ENCODE peak calls at places on chromosomes 6 and 20, in six cellular contexts. M, N, F, I, P and O are unnamed samples.

GRCh38 chr20:48238781-48239180 is 453.5 kb upstream of the SULF2 start:
- DNase-seq in P (no peak), I (no peak), M (no peak), F (no peak), N (no peak), O (no peak)

GRCh38 chr6:150704447-150705192 is 104.9 kb downstream of the PLEKHG1 start:
- DNase-seq in I (no peak), M (no peak), N (no peak), F (no peak), P (no peak), O (no peak)

GRCh38 chr20:63309261-63310071 is 16.5 kb downstream of the COL20A1 start:
- DNase-seq in F (peak; percentile 39), P (peak; percentile 68), I (peak; percentile 50), N (peak; percentile 36), M (peak; percentile 54), O (peak; percentile 27)

GRCh38 chr6:121647905-121648304 is 212.5 kb downstream of the GJA1 start:
- DNase-seq in M (peak; percentile 74), I (no peak), N (no peak), P (no peak), F (no peak), O (peak; percentile 11)

GRCh38 chr20:1537731-1538058 is 19.8 kb downstream of the SIRPD start:
- DNase-seq in P (no peak), N (no peak), F (no peak), I (no peak), M (no peak), O (no peak)

GRCh38 chr20:62494980-62495797 is 19.4 kb upstream of the GATA5 start:
- DNase-seq in M (no peak), F (no peak), I (no peak), P (no peak), N (no peak), O (no peak)

GRCh38 chr6:108654465-108655106 is 93.9 kb downstream of the FOXO3 start:
- DNase-seq in M (peak; percentile 61), F (no peak), N (no peak), P (no peak), I (no peak), O (no peak)

GRCh38 chr6:27550692-27551091 is 77.8 kb upstream of the ZNF184 start:
- DNase-seq in F (no peak), P (no peak), I (no peak), M (no peak), N (no peak), O (no peak)

GRCh38 chr6:152136449-152136825 is 329.0 kb downstream of the ESR1 start:
- DNase-seq in M (no peak), I (no peak), F (no peak), N (no peak), P (no peak), O (peak; percentile 47)

GRCh38 chr6:11943060-11943459 is 69.1 kb upstream of the HIVEP1 start:
- DNase-seq in F (no peak), I (no peak), P (no peak), M (no peak), N (no peak), O (no peak)

GRCh38 chr6:130923350-130923749 is 96.1 kb downstream of the SMLR1 start:
- DNase-seq in M (no peak), F (no peak), N (no peak), I (no peak), P (no peak), O (no peak)

GRCh38 chr6:143332153-143332845 is 118.2 kb downstream of the ADAT2 start:
- DNase-seq in P (no peak), I (no peak), M (no peak), F (no peak), N (no peak), O (peak; percentile 26)

GRCh38 chr6:135183532-135184440 is 2.7 kb downstream of the MYB start:
- DNase-seq in M (peak; percentile 57), P (no peak), F (peak; percentile 22), I (no peak), N (peak; percentile 67), O (peak; percentile 43)

GRCh38 chr6:79574636-79575035 is 37.4 kb upstream of the LCA5 start:
- DNase-seq in I (no peak), F (no peak), N (no peak), P (no peak), M (peak; percentile 60), O (peak; percentile 41)

GRCh38 chr6:1188199-1188598 is 123.7 kb upstream of the FOXQ1 start:
- DNase-seq in M (no peak), I (no peak), F (no peak), N (no peak), P (no peak), O (no peak)

GRCh38 chr6:39527792-39528564 is 197.2 kb downstream of the KIF6 start:
- DNase-seq in P (no peak), M (no peak), F (no peak), N (no peak), I (no peak), O (no peak)

GRCh38 chr6:74925683-74926082 is 280.2 kb downstream of the COL12A1 start:
- DNase-seq in M (no peak), I (no peak), P (no peak), N (no peak), F (no peak), O (no peak)

GRCh38 chr6:33306356-33306755 is 7.5 kb downstream of the TAPBP start:
- DNase-seq in P (no peak), I (no peak), M (no peak), F (no peak), N (no peak), O (no peak)

GRCh38 chr6:3749390-3749978 is 2.0 kb downstream of the PXDC1 start:
- DNase-seq in M (no peak), N (peak; percentile 90), I (no peak), F (no peak), P (peak; percentile 54), O (no peak)

GRCh38 chr6:136763255-136763654 is 29.0 kb downstream of the MAP3K5 start:
- DNase-seq in I (no peak), M (no peak), P (no peak), F (no peak), N (no peak), O (no peak)

GRCh38 chr6:107244742-107245470 is 129.6 kb upstream of the BEND3 start:
- DNase-seq in I (no peak), M (no peak), F (no peak), N (no peak), P (no peak), O (no peak)

GRCh38 chr6:100913400-100914276 is 32.5 kb upstream of the ASCC3 start:
- DNase-seq in F (no peak), P (no peak), N (no peak), M (no peak), I (no peak), O (no peak)

GRCh38 chr20:17888044-17888443 is 80.5 kb downstream of the SNX5 start:
- DNase-seq in M (no peak), N (no peak), P (no peak), F (no peak), I (no peak), O (peak; percentile 61)

GRCh38 chr6:106051241-106051640 is 34.9 kb upstream of the PRDM1 start:
- DNase-seq in P (no peak), N (no peak), M (no peak), F (no peak), I (no peak), O (no peak)

GRCh38 chr6:148491638-148492210 is 149.1 kb downstream of the SASH1 start:
- DNase-seq in M (no peak), N (no peak), P (no peak), F (no peak), I (no peak), O (no peak)

GRCh38 chr6:1336246-1336843 is 24.4 kb downstream of the FOXQ1 start:
- DNase-seq in I (no peak), M (peak; percentile 18), N (peak; percentile 76), F (no peak), P (no peak), O (peak; percentile 82)

GRCh38 chr6:14743465-14744211 is 502.2 kb upstream of the JARID2 start:
- DNase-seq in F (no peak), P (no peak), M (peak; percentile 90), I (no peak), N (peak; percentile 66), O (peak; percentile 99)

DNA sequence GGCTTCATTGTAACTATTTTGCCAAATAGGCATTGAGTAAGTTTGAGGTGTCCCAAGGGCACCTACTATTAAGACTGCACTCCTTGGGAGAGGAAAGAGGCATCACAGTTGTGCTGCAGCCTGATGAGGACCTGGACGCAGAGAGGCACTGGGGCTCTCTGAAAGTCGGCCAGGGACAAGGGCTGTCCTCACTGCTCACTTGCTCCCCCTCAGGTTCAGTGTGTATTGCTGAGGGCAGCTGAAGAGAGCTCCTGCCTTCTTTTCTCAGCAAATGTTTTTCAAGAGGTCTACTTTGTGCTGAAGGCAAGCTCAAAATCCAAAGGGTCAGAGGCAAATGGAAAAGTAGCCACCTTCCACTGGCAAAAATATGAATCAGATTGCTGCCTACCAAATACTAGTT is 331.8 kb downstream of the RIMS1 start:
- DNase-seq in M (peak; percentile 43), P (no peak), I (no peak), N (peak; percentile 46), F (no peak), O (peak; percentile 44)
- TF ChIP-seq CTCF in M (peak; percentile 58), P (no peak), I (no peak), N (peak; percentile 21), F (no peak), O (peak; percentile 40)

GRCh38 chr20:57389695-57390603 is 1.2 kb upstream of the RBM38 start:
- DNase-seq in P (peak; percentile 84), I (no peak), M (no peak), F (peak; percentile 23), N (no peak), O (no peak)

GRCh38 chr20:57387463-57387862 is 3.7 kb upstream of the RBM38 start:
- DNase-seq in M (no peak), P (peak; percentile 31), F (no peak), I (no peak), N (no peak), O (no peak)

GRCh38 chr20:57390604-57391438 is at the start of gene RBM38:
- DNase-seq in P (peak; percentile 83), M (peak; percentile 71), F (peak; percentile 68), I (peak; percentile 68), N (peak; percentile 74), O (peak; percentile 60)

GRCh38 chr20:57387945-57388351 is 3.2 kb upstream of the RBM38 start:
- DNase-seq in F (no peak), N (peak; percentile 46), I (no peak), M (no peak), P (peak; percentile 44), O (no peak)

GRCh38 chr20:57388953-57389694 is 2.1 kb upstream of the RBM38 start:
- DNase-seq in M (peak; percentile 84), I (no peak), P (peak; percentile 82), N (peak; percentile 90), F (peak; percentile 76), O (no peak)
- TF ChIP-seq CTCF in M (peak; percentile 30), I (no peak), P (peak; percentile 23), N (peak; percentile 36), F (peak; percentile 32), O (peak; percentile 25)

DNA sequence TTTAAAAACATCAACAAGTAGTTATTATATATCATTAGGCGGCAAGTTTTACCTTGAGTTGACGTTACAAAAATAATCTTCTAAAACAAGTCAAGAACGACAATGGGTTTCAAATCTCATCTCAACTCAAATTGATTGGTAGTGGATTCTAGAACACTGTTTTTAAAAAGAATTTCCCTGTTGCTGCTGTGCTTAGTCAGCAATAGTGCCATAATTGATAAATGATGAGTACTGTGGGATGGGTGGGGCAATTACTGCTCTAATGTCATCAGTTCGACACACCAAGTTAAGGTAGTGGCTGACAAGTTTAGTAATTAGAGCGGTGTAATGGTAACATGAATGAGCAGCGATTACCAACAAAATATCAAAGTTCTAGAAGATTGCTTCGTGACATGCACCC is 73.4 kb upstream of the HTR1B start:
- DNase-seq in P (no peak), I (no peak), F (no peak), M (no peak), N (no peak), O (no peak)
- TF ChIP-seq CTCF in P (no peak), I (no peak), F (no peak), M (no peak), N (no peak), O (no peak)

GRCh38 chr6:141552031-141552430 is 580.7 kb upstream of the GJE1 start:
- DNase-seq in M (no peak), N (no peak), I (no peak), P (no peak), F (no peak), O (no peak)
- TF ChIP-seq CTCF in M (no peak), N (no peak), I (no peak), P (no peak), F (no peak), O (no peak)